ENCODE peak calls at places on chromosome 10, in four cellular contexts. H is lung, R is HCT116, W is ascending aorta. O is an unnamed sample. For H3K9me3 and H3K4me1, the result is how much of the 10 kb centered on the place peaks cover.

GRCh38 chr10:91691981-91692380 is 59.1 kb upstream of the PPP1R3C start:
- DNase-seq in H (no peak), R (no peak), W (no peak), O (no peak)

GRCh38 chr10:14782691-14783363 is 8.1 kb upstream of the FAM107B start:
- DNase-seq in H (no peak), R (peak), W (no peak), O (peak)

GRCh38 chr10:43250925-43251663 is 15.8 kb downstream of the RASGEF1A start:
- DNase-seq in H (no peak), R (no peak), W (peak), O (no peak)

GRCh38 chr10:49351669-49352068 is 44.2 kb downstream of the DRGX start:
- DNase-seq in H (no peak), R (no peak), W (no peak), O (peak)

GRCh38 chr10:47165711-47166404 is 134.1 kb upstream of the GDF10 start:
- DNase-seq in H (peak), R (no peak), W (peak), O (peak)

GRCh38 chr10:18178862-18179483 is 38.7 kb downstream of the CACNB2 start:
- DNase-seq in H (no peak), R (no peak), W (no peak), O (no peak)

GRCh38 chr10:43224321-43224720 is 42.5 kb downstream of the RASGEF1A start:
- DNase-seq in H (no peak), R (no peak), W (peak), O (no peak)

GRCh38 chr10:20683345-20683744 is 213.8 kb downstream of the NEBL start:
- DNase-seq in H (no peak), R (no peak), W (no peak), O (no peak)

GRCh38 chr10:21421016-21421415 is 104.5 kb downstream of the SKIDA1 start:
- DNase-seq in H (no peak), R (no peak), W (no peak), O (no peak)

DNA sequence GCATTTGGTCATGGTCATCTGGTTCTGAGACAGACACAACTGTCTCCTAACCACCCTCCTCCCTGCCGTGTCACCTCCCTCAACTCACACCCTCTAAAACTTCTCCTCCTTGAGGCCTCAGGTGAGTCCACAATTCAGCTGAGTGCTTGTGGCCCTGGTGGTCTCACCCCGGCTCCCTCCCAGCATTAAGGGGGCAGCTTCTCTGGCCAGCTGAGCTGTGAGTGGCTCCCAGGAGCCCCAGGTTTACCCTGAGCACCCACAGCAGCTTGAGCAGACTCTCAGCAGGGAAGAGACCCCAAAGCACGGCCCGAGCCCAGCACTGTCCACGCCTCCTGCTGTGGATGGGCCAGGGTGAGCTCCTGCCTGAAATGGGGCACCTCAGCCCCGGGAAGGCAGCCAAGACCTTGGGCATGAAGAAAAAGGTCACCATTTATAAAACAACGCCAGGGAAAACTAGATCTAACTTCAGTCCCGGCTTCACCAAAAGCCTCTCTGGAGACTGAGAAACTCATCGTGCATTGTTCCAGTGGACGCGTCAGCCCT is 201.2 kb downstream of the TCERG1L start:
- DNase-seq in H (no peak), R (no peak), W (no peak), O (no peak)
- H3K9me3 ChIP-seq in H (under half), R (under half), W (under half), O (under half)

GRCh38 chr10:71850021-71850744 is 868 bp downstream of the PSAP start:
- DNase-seq in H (no peak), R (no peak), W (no peak), O (no peak)

GRCh38 chr10:71847418-71847817 is 3.6 kb downstream of the PSAP start:
- DNase-seq in H (no peak), R (no peak), W (no peak), O (no peak)

GRCh38 chr10:71850745-71851629 is at the start of gene PSAP:
- DNase-seq in H (peak), R (peak), W (peak), O (peak)

GRCh38 chr10:71848325-71849277 is 2.5 kb downstream of the PSAP start:
- DNase-seq in H (no peak), R (no peak), W (no peak), O (no peak)

DNA sequence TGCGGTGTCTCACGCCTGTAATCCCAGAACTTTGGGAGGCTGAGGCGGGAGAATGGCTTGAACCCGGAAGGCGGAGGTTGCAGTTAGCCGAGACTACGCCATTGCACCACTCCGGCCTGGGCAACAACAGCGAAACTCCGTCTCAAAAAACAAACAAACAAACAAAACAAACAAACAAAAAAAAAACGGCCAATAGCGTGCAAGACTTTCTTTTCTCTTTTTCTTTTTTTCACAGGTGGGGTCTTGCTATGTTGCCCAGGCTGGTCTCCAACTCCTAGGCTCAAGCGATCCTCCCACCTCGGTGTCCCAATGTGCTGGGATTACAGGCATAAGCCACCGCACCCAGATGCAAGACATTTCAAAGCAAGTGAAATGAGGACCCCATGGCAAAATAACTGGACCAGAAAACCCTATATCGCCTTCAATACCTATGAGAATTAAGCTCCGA is 1.6 kb downstream of the PSAP start:
- DNase-seq in H (no peak), R (no peak), W (no peak), O (no peak)
- H3K4me3 ChIP-seq in H (no peak), R (no peak), W (peak), O (no peak)

DNA sequence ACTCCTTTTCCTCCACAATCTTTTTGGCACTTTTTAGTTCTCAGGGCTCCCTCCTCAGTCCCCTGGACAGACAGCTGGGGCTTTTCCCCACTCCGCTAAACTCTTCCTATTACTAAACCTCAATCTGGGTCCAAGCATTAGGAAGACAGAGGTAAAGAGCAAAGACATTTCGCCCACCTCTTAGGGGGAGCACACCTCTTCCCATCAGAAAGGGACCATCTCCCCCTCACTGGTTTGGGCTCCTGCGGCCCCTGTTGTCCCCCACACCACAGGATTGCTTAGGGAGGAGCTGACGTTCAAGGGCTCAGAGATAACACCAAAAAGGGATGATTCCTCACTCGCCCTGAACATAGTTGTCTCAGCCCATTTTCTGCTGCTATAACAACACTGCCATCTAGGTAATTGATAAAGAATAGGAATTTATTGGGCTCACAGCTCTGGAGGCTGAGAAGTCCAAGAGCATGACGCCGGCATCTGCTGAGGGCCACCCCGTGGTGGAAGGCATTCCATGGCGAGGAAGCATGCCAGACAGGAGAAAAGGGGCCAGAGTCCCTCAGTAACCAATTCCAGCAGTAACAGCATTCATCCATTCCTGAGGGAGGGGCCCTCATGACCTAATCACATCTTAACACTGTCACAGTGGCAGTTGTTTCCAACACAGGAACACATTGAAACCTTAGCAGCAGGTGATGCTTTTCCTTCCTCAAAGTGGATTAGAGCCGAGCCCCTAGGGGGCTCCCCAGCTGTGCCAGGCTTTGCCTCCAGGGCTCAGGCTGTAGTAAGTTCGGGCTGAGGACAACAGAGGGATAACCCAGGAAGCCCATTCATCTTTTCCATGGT is 209.6 kb downstream of the EBF3 start:
- DNase-seq in H (peak), R (no peak), W (peak), O (peak)
- H3K4me1 ChIP-seq in H (under half), R (under half), W (under half), O (under half)

DNA sequence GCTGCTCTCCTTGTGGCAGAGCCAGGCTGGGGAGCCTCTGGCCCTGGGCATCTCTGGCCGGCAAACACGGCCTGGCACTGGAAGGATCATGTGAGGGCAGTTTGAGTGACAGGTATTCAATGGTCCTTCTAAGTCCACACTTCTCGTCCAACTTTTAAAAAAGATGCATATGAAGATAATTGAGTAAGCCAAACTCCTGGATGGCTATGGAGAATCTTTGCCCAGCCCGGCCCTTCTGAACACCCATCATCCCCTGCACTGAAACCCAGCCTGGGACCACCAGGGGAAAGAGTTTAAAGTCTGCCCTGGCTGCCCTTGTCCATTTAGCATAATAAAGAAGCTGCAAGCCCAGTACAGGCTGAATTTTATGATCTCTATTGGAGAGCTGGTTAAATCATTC is 4.1 kb downstream of the PTF1A start:
- DNase-seq in H (no peak), R (no peak), W (no peak), O (no peak)
- H3K9me3 ChIP-seq in H (under half), R (under half), W (under half), O (under half)

DNA sequence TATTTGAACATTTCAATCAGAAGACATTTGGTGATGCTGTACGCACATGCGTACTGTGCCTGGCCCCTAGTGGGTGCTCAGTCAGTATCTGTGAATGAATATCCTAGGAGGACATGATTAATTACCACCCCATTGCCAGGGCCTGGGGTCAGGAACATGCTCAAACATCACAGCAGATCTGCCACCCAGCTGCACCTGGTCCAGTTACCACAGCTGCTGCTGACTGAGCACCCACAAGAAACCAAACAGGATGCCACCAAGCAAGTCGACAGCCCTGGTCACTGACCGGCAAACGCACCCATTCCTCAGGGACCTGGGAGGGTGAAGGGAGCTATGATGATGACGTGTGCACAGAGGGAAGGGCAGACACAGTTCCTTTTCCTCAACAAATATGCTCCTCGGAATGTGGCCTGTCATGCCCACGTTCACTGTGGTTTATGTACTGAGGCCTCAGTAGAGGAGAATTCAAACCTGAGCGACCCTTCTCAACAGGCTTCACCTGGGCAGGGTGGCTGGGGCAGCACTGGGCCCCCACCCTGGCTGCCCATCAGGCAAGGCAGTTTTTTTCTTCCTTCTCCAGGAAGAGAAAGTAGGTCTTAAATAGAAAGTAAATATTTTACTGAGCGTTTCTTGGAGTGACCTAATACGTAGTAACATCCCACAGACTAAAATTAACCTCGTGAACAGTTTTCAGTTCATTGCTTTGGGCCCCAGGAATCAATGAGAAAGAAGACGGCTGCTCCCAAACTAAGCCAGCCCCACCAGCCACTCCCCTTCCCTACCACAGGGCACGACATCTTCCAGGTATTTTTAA is 13.4 kb downstream of the CTBP2 start:
- DNase-seq in H (no peak), R (no peak), W (peak), O (peak)
- H3K4me3 ChIP-seq in H (no peak), R (no peak), W (peak), O (no peak)

DNA sequence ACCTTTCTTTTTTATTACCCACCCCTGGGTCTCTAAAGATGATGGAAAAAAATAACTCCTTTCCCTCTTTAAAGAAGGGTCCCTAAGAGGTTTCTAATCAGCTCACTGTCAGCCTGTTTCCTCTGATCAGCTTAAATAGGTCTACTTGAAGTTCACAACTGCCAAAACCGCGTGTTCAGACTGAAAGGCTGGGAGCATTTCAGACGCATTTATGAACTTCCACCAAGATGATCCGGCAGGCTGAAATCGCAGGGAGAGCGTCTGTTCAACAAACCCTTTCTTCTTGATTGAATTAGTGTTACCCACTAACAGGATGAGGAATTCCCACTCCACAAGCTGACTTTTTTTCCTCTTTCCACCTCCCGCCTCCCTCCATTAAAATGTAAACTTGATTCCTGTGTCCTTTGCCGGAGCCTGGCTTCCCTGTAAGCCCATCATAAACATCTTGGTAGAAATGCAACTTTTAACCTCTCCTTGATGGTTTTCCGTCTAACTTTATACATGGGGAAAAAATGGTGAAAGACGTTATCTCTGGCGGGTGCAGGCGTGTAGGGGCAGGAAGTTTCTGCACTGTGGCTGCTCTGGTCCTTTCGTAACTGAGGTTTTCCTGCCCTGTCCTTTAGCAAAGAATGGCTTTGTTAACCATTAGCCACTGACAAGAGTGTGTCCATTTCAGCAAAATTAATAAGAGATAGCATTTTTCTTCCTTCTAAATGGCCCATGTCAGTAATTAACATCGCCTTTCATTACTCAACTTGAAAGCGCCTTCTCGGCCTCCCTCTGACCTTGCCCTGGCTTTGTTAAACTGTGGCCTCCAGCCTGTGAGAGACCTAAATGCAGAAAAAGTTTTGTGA is 130.7 kb downstream of the BAMBI start:
- DNase-seq in H (no peak), R (no peak), W (no peak), O (no peak)
- H3K4me1 ChIP-seq in H (under half), R (under half), W (under half), O (under half)

DNA sequence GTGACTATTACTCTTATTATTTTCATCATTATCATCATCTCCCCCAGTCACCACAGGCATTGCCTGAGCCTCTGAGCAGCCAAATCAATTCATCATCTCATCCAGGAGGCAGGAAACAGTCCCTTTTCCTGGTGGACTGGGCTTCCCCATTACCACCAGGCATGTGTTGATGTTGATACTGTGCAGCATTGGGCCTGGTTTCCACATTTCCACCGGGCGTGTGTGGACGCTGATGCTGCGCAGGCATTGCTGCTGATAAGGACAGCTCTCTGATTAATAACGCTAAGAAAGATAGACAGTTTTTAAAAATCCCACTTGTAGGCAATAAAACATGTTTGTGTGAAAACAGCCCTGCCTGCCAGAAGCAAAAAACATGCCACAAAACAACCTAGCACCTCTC is 215.9 kb downstream of the WDR37 start:
- DNase-seq in H (no peak), R (no peak), W (no peak), O (no peak)
- H3K9me3 ChIP-seq in H (under half), R (under half), W (under half), O (under half)

GRCh38 chr10:95745487-95745886 is 10.5 kb upstream of the ENTPD1 start:
- DNase-seq in H (no peak), R (no peak), W (no peak), O (no peak)

GRCh38 chr10:95742962-95743535 is 12.9 kb upstream of the ENTPD1 start:
- DNase-seq in H (no peak), R (no peak), W (no peak), O (no peak)

GRCh38 chr10:95739046-95739445 is 16.9 kb upstream of the ENTPD1 start:
- DNase-seq in H (no peak), R (no peak), W (no peak), O (no peak)

GRCh38 chr10:95741807-95742528 is 14.0 kb upstream of the ENTPD1 start:
- DNase-seq in H (no peak), R (no peak), W (no peak), O (no peak)

GRCh38 chr10:95742529-95742884 is 13.5 kb upstream of the ENTPD1 start:
- DNase-seq in H (no peak), R (no peak), W (no peak), O (no peak)
- H3K4me3 ChIP-seq in H (no peak), R (no peak), W (no peak), O (no peak)